ENCODE peak calls at places on chromosomes 2 and 18, in five cellular contexts. Y is cardiac muscle cell; H is CD8-positive, alpha-beta T cell; P is body of pancreas; D is K562. T is an unnamed sample.

GRCh38 chr2:225122582-225123486 is 80.6 kb upstream of the DOCK10 start:
- DNase-seq in H (peak; percentile 4), Y (peak; percentile 29), D (no peak), P (peak; percentile 31), T (no peak)

GRCh38 chr2:222318026-222318711 is 19.4 kb upstream of the PAX3 start:
- DNase-seq in P (peak; percentile 68), H (no peak), Y (peak; percentile 83), D (no peak), T (no peak)

GRCh38 chr2:192390401-192390800 is 195.7 kb upstream of the TMEFF2 start:
- DNase-seq in P (no peak), Y (no peak), D (no peak), H (no peak), T (no peak)

GRCh38 chr2:207167129-207167923 is 1.6 kb upstream of the KLF7 start:
- DNase-seq in Y (peak; percentile 76), D (no peak), P (no peak), H (no peak), T (no peak)

GRCh38 chr2:168614291-168615018 is 158.4 kb downstream of the CERS6 start:
- DNase-seq in H (no peak), P (no peak), D (no peak), Y (no peak), T (no peak)

GRCh38 chr2:240133401-240133800 is 2.7 kb downstream of the COPS9 start:
- DNase-seq in H (no peak), P (no peak), D (no peak), Y (no peak), T (no peak)

GRCh38 chr2:236117861-236118269 is 50.3 kb downstream of the GBX2 start:
- DNase-seq in H (no peak), D (no peak), Y (no peak), P (no peak), T (no peak)

GRCh38 chr2:46286715-46287114 is 10.5 kb upstream of the EPAS1 start:
- DNase-seq in D (no peak), P (peak; percentile 51), Y (no peak), H (no peak), T (no peak)

GRCh38 chr18:12264854-12265253 is 10.7 kb downstream of the CIDEA start:
- DNase-seq in P (no peak), H (no peak), Y (no peak), D (no peak), T (no peak)

GRCh38 chr18:42192251-42193248 is 237.5 kb downstream of the PIK3C3 start:
- DNase-seq in Y (peak; percentile 74), D (no peak), P (no peak), H (no peak), T (no peak)

GRCh38 chr2:11187083-11187619 is 31.9 kb downstream of the SLC66A3 start:
- DNase-seq in P (no peak), H (no peak), D (no peak), Y (peak; percentile 77), T (no peak)

GRCh38 chr18:43662657-43663056 is 385.4 kb upstream of the SYT4 start:
- DNase-seq in Y (peak; percentile 82), P (no peak), D (no peak), H (no peak), T (no peak)

GRCh38 chr18:8860845-8861642 is 155.7 kb downstream of the MTCL1 start:
- DNase-seq in H (no peak), Y (no peak), P (no peak), D (no peak), T (no peak)

GRCh38 chr2:30106543-30106942 is 40.3 kb upstream of the YPEL5 start:
- DNase-seq in P (no peak), D (no peak), H (no peak), Y (peak; percentile 38), T (no peak)

GRCh38 chr18:48833701-48834394 is 116.9 kb downstream of the SMAD7 start:
- DNase-seq in D (no peak), Y (peak; percentile 27), H (peak; percentile 29), P (peak; percentile 6), T (peak; percentile 77)

GRCh38 chr2:23602113-23602512 is 217.1 kb downstream of the KLHL29 start:
- DNase-seq in P (no peak), D (no peak), Y (peak; percentile 65), H (no peak), T (no peak)

GRCh38 chr2:140873915-140874531 is 1256.8 kb downstream of the LRP1B start:
- DNase-seq in H (no peak), Y (no peak), P (no peak), D (no peak), T (no peak)

GRCh38 chr2:174546519-174547506 is 50.8 kb downstream of the WIPF1 start:
- DNase-seq in P (no peak), D (peak; percentile 38), H (no peak), Y (peak; percentile 65), T (no peak)

GRCh38 chr18:22734812-22735627 is 198.1 kb upstream of the RBBP8 start:
- DNase-seq in P (no peak), Y (peak; percentile 61), D (no peak), H (no peak), T (no peak)

GRCh38 chr2:174606336-174606735 is 8.7 kb upstream of the WIPF1 start:
- DNase-seq in Y (peak; percentile 56), D (no peak), P (no peak), H (no peak), T (no peak)

GRCh38 chr2:160652236-160652635 is 158.6 kb upstream of the RBMS1 start:
- DNase-seq in P (no peak), D (no peak), Y (peak; percentile 68), H (peak; percentile 52), T (no peak)

GRCh38 chr18:77339093-77339492 is 89.4 kb downstream of the GALR1 start:
- DNase-seq in H (no peak), P (no peak), D (no peak), Y (no peak), T (no peak)

GRCh38 chr2:26847663-26848335 is at the start of gene DPYSL5:
- DNase-seq in D (peak; percentile 87), Y (no peak), H (no peak), P (no peak), T (no peak)

GRCh38 chr2:150472122-150472899 is 15.2 kb downstream of the RND3 start:
- DNase-seq in P (peak; percentile 19), H (no peak), Y (peak; percentile 70), D (no peak), T (no peak)

GRCh38 chr2:233446616-233447305 is 92.5 kb downstream of the DGKD start:
- DNase-seq in P (no peak), Y (no peak), D (no peak), H (no peak), T (no peak)

GRCh38 chr2:82182270-82182669 is 1877.7 kb upstream of the LRRTM1 start:
- DNase-seq in H (no peak), P (no peak), Y (no peak), D (no peak), T (no peak)

DNA sequence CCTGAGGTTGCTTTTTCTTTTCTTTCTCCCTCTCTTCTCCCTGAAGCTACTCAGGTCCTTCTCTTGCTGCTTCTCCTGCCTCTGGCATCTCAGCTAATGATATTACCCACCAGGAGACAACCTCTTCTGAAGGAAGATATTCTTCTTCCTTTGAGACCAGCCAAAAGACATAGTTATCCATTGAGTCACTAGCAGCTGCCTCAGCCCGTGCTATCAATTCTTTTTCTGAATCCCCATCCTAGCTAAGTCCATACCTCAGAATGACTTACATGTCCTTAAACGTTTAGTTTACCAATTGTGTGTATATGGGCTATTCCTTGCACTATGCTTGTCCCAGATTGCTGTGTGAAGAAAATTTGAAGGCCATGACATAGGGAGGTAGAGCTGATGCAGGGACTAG is 25.0 kb upstream of the RNF103 start:
- DNase-seq in D (no peak), Y (no peak), P (no peak), H (no peak), T (no peak)
- H3K36me3 ChIP-seq in D (no peaks in the 10 kb centered on the region), Y (no peaks in the 10 kb centered on the region), P (no peaks in the 10 kb centered on the region), H (no peaks in the 10 kb centered on the region), T (no peaks in the 10 kb centered on the region)

GRCh38 chr2:148701877-148702276 is 57.3 kb downstream of the EPC2 start:
- DNase-seq in H (no peak), Y (no peak), P (no peak), D (no peak), T (no peak)
- TF ChIP-seq CTCF in H (no peak), Y (no peak), P (no peak), D (no peak), T (no peak)

GRCh38 chr2:76019130-76019529 is 308.4 kb upstream of the GCFC2 start:
- DNase-seq in D (no peak), P (no peak), H (no peak), Y (no peak), T (no peak)
- H3K36me3 ChIP-seq in D (no peaks in the 10 kb centered on the region), P (no peaks in the 10 kb centered on the region), H (no peaks in the 10 kb centered on the region), Y (no peaks in the 10 kb centered on the region), T (no peaks in the 10 kb centered on the region)

GRCh38 chr18:10437837-10438236 is 16.6 kb upstream of the APCDD1 start:
- DNase-seq in H (no peak), P (no peak), Y (no peak), D (peak; percentile 43), T (no peak)
- TF ChIP-seq CTCF in H (peak; percentile 20), P (no peak), Y (no peak), D (peak; percentile 18), T (no peak)

DNA sequence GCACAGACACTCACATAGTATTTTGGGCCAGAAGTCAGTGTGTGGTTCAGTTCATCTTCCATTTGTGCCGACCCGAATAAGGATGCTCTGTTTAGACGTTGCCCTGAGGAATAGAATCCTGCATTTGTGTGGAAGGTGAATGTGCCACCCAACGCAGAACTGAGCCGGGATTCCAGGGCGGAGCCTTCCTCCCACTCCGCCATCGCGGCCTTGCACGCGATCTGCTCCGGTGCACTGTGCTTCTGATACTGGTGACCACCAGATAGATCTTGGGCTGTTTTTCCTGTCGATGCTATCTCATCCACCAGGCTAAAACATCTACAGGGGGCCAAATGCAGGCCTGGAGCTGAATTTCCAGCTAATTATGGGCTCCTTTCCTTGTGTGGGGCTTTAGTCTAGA is 29.6 kb upstream of the SNTG2 start:
- DNase-seq in Y (no peak), H (no peak), P (no peak), D (no peak), T (no peak)
- H3K36me3 ChIP-seq in Y (no peaks in the 10 kb centered on the region), H (no peaks in the 10 kb centered on the region), P (no peaks in the 10 kb centered on the region), D (no peaks in the 10 kb centered on the region), T (no peaks in the 10 kb centered on the region)